ENCODE peak calls at places on chromosomes 1 and 21, in nine cellular contexts. One of them, this sample, is unnamed.
A peak's percentile ranks its signal among the peaks of the same experiment; 100 is the strongest.

GRCh38 chr1:44035726-44036408 is 4.6 kb upstream of the SLC6A9 start:
- DNase-seq in GM12865: no peak
- DNase-seq in mesendoderm: peak; percentile 74
- DNase-seq in activated CD8-positive, alpha-beta memory T cell treated with anti-CD3 and anti-CD28 coated beads, Interleukin-2, amount 50 U/mL, for 48 hours: no peak
- DNase-seq in T-helper 1 cell: no peak
- DNase-seq in GM03348: peak; percentile 35
- DNase-seq in mammary epithelial cell: no peak
- DNase-seq in SW480: no peak
- DNase-seq in NAMALWA: peak; percentile 29
- DNase-seq in this sample: no peak

GRCh38 chr1:56151402-56151801 is 428.0 kb downstream of the PLPP3 start:
- DNase-seq in GM12865: no peak
- DNase-seq in mesendoderm: no peak
- DNase-seq in activated CD8-positive, alpha-beta memory T cell treated with anti-CD3 and anti-CD28 coated beads, Interleukin-2, amount 50 U/mL, for 48 hours: no peak
- DNase-seq in T-helper 1 cell: no peak
- DNase-seq in GM03348: no peak
- DNase-seq in mammary epithelial cell: no peak
- DNase-seq in SW480: no peak
- DNase-seq in NAMALWA: no peak
- DNase-seq in this sample: no peak

GRCh38 chr1:33055210-33055991 is 18.7 kb upstream of the AK2 start:
- DNase-seq in GM12865: peak; percentile 82
- DNase-seq in mesendoderm: peak; percentile 94
- DNase-seq in activated CD8-positive, alpha-beta memory T cell treated with anti-CD3 and anti-CD28 coated beads, Interleukin-2, amount 50 U/mL, for 48 hours: peak; percentile 60
- DNase-seq in T-helper 1 cell: no peak
- DNase-seq in GM03348: peak; percentile 85
- DNase-seq in mammary epithelial cell: peak; percentile 64
- DNase-seq in SW480: peak; percentile 89
- DNase-seq in NAMALWA: peak; percentile 72
- DNase-seq in this sample: peak; percentile 67

GRCh38 chr21:45405271-45405818 is 380 bp downstream of the COL18A1 start:
- DNase-seq in GM12865: no peak
- DNase-seq in mesendoderm: no peak
- DNase-seq in activated CD8-positive, alpha-beta memory T cell treated with anti-CD3 and anti-CD28 coated beads, Interleukin-2, amount 50 U/mL, for 48 hours: no peak
- DNase-seq in T-helper 1 cell: no peak
- DNase-seq in GM03348: peak; percentile 87
- DNase-seq in mammary epithelial cell: no peak
- DNase-seq in SW480: peak; percentile 23
- DNase-seq in NAMALWA: no peak
- DNase-seq in this sample: peak; percentile 79

GRCh38 chr1:63662056-63662836 is 69.0 kb downstream of the PGM1 start:
- DNase-seq in GM12865: no peak
- DNase-seq in mesendoderm: peak; percentile 16
- DNase-seq in activated CD8-positive, alpha-beta memory T cell treated with anti-CD3 and anti-CD28 coated beads, Interleukin-2, amount 50 U/mL, for 48 hours: no peak
- DNase-seq in T-helper 1 cell: no peak
- DNase-seq in GM03348: peak; percentile 90
- DNase-seq in mammary epithelial cell: peak; percentile 95
- DNase-seq in SW480: peak; percentile 84
- DNase-seq in NAMALWA: no peak
- DNase-seq in this sample: no peak

GRCh38 chr1:234670936-234671628 is 61.1 kb upstream of the IRF2BP2 start:
- DNase-seq in GM12865: peak; percentile 44
- DNase-seq in mesendoderm: no peak
- DNase-seq in activated CD8-positive, alpha-beta memory T cell treated with anti-CD3 and anti-CD28 coated beads, Interleukin-2, amount 50 U/mL, for 48 hours: no peak
- DNase-seq in T-helper 1 cell: no peak
- DNase-seq in GM03348: no peak
- DNase-seq in mammary epithelial cell: no peak
- DNase-seq in SW480: no peak
- DNase-seq in NAMALWA: no peak
- DNase-seq in this sample: no peak

GRCh38 chr1:164977561-164977960 is 379.0 kb downstream of the LMX1A start:
- DNase-seq in GM12865: no peak
- DNase-seq in mesendoderm: no peak
- DNase-seq in activated CD8-positive, alpha-beta memory T cell treated with anti-CD3 and anti-CD28 coated beads, Interleukin-2, amount 50 U/mL, for 48 hours: no peak
- DNase-seq in T-helper 1 cell: no peak
- DNase-seq in GM03348: no peak
- DNase-seq in mammary epithelial cell: no peak
- DNase-seq in SW480: no peak
- DNase-seq in NAMALWA: no peak
- DNase-seq in this sample: no peak

GRCh38 chr21:44618909-44619308 is 7.0 kb downstream of the KRTAP10-8 start:
- DNase-seq in GM12865: no peak
- DNase-seq in mesendoderm: no peak
- DNase-seq in activated CD8-positive, alpha-beta memory T cell treated with anti-CD3 and anti-CD28 coated beads, Interleukin-2, amount 50 U/mL, for 48 hours: peak; percentile 64
- DNase-seq in T-helper 1 cell: peak; percentile 45
- DNase-seq in GM03348: no peak
- DNase-seq in mammary epithelial cell: no peak
- DNase-seq in SW480: no peak
- DNase-seq in NAMALWA: no peak
- DNase-seq in this sample: no peak

GRCh38 chr1:236142358-236143103 is at the start of gene GPR137B:
- DNase-seq in GM12865: peak; percentile 72
- DNase-seq in mesendoderm: peak; percentile 47
- DNase-seq in activated CD8-positive, alpha-beta memory T cell treated with anti-CD3 and anti-CD28 coated beads, Interleukin-2, amount 50 U/mL, for 48 hours: peak; percentile 78
- DNase-seq in T-helper 1 cell: peak; percentile 36
- DNase-seq in GM03348: peak; percentile 89
- DNase-seq in mammary epithelial cell: peak; percentile 43
- DNase-seq in SW480: peak; percentile 60
- DNase-seq in NAMALWA: peak; percentile 73
- DNase-seq in this sample: peak; percentile 78

GRCh38 chr1:152640351-152640750 is 17.4 kb upstream of the LCE3A start:
- DNase-seq in GM12865: no peak
- DNase-seq in mesendoderm: no peak
- DNase-seq in activated CD8-positive, alpha-beta memory T cell treated with anti-CD3 and anti-CD28 coated beads, Interleukin-2, amount 50 U/mL, for 48 hours: no peak
- DNase-seq in T-helper 1 cell: no peak
- DNase-seq in GM03348: no peak
- DNase-seq in mammary epithelial cell: no peak
- DNase-seq in SW480: no peak
- DNase-seq in NAMALWA: no peak
- DNase-seq in this sample: no peak

GRCh38 chr1:12593621-12594066 is 24.4 kb downstream of the DHRS3 start:
- DNase-seq in GM12865: no peak
- DNase-seq in mesendoderm: no peak
- DNase-seq in activated CD8-positive, alpha-beta memory T cell treated with anti-CD3 and anti-CD28 coated beads, Interleukin-2, amount 50 U/mL, for 48 hours: no peak
- DNase-seq in T-helper 1 cell: no peak
- DNase-seq in GM03348: peak; percentile 77
- DNase-seq in mammary epithelial cell: peak; percentile 70
- DNase-seq in SW480: no peak
- DNase-seq in NAMALWA: no peak
- DNase-seq in this sample: no peak

GRCh38 chr1:232462200-232462599 is 167.7 kb downstream of the SIPA1L2 start:
- DNase-seq in GM12865: no peak
- DNase-seq in mesendoderm: peak; percentile 50
- DNase-seq in activated CD8-positive, alpha-beta memory T cell treated with anti-CD3 and anti-CD28 coated beads, Interleukin-2, amount 50 U/mL, for 48 hours: no peak
- DNase-seq in T-helper 1 cell: no peak
- DNase-seq in GM03348: no peak
- DNase-seq in mammary epithelial cell: peak; percentile 81
- DNase-seq in SW480: no peak
- DNase-seq in NAMALWA: no peak
- DNase-seq in this sample: no peak

GRCh38 chr1:67355745-67356424 is 48.2 kb downstream of the IL12RB2 start:
- DNase-seq in GM12865: no peak
- DNase-seq in mesendoderm: no peak
- DNase-seq in activated CD8-positive, alpha-beta memory T cell treated with anti-CD3 and anti-CD28 coated beads, Interleukin-2, amount 50 U/mL, for 48 hours: no peak
- DNase-seq in T-helper 1 cell: no peak
- DNase-seq in GM03348: peak; percentile 77
- DNase-seq in mammary epithelial cell: peak; percentile 94
- DNase-seq in SW480: no peak
- DNase-seq in NAMALWA: no peak
- DNase-seq in this sample: no peak

GRCh38 chr1:190608282-190608681 is 130.6 kb upstream of the BRINP3 start:
- DNase-seq in GM12865: no peak
- DNase-seq in mesendoderm: no peak
- DNase-seq in activated CD8-positive, alpha-beta memory T cell treated with anti-CD3 and anti-CD28 coated beads, Interleukin-2, amount 50 U/mL, for 48 hours: no peak
- DNase-seq in T-helper 1 cell: no peak
- DNase-seq in GM03348: no peak
- DNase-seq in mammary epithelial cell: no peak
- DNase-seq in SW480: no peak
- DNase-seq in NAMALWA: no peak
- DNase-seq in this sample: no peak

GRCh38 chr21:43679951-43680350 is 20.6 kb downstream of the RRP1B start:
- DNase-seq in GM12865: no peak
- DNase-seq in mesendoderm: no peak
- DNase-seq in activated CD8-positive, alpha-beta memory T cell treated with anti-CD3 and anti-CD28 coated beads, Interleukin-2, amount 50 U/mL, for 48 hours: no peak
- DNase-seq in T-helper 1 cell: no peak
- DNase-seq in GM03348: no peak
- DNase-seq in mammary epithelial cell: no peak
- DNase-seq in SW480: no peak
- DNase-seq in NAMALWA: no peak
- DNase-seq in this sample: peak; percentile 14

GRCh38 chr1:171122903-171123302 is 32.2 kb downstream of the FMO3 start:
- DNase-seq in GM12865: no peak
- DNase-seq in mesendoderm: no peak
- DNase-seq in activated CD8-positive, alpha-beta memory T cell treated with anti-CD3 and anti-CD28 coated beads, Interleukin-2, amount 50 U/mL, for 48 hours: no peak
- DNase-seq in T-helper 1 cell: no peak
- DNase-seq in GM03348: no peak
- DNase-seq in mammary epithelial cell: no peak
- DNase-seq in SW480: no peak
- DNase-seq in NAMALWA: no peak
- DNase-seq in this sample: no peak

GRCh38 chr1:171610385-171610784 is 11.7 kb upstream of the MYOCOS start:
- DNase-seq in GM12865: peak; percentile 33
- DNase-seq in mesendoderm: no peak
- DNase-seq in activated CD8-positive, alpha-beta memory T cell treated with anti-CD3 and anti-CD28 coated beads, Interleukin-2, amount 50 U/mL, for 48 hours: no peak
- DNase-seq in T-helper 1 cell: no peak
- DNase-seq in GM03348: peak; percentile 19
- DNase-seq in mammary epithelial cell: peak; percentile 24
- DNase-seq in SW480: no peak
- DNase-seq in NAMALWA: no peak
- DNase-seq in this sample: no peak

GRCh38 chr1:209890606-209891330 is 47.2 kb upstream of the SYT14 start:
- DNase-seq in GM12865: no peak
- DNase-seq in mesendoderm: no peak
- DNase-seq in activated CD8-positive, alpha-beta memory T cell treated with anti-CD3 and anti-CD28 coated beads, Interleukin-2, amount 50 U/mL, for 48 hours: no peak
- DNase-seq in T-helper 1 cell: no peak
- DNase-seq in GM03348: peak; percentile 7
- DNase-seq in mammary epithelial cell: peak; percentile 80
- DNase-seq in SW480: no peak
- DNase-seq in NAMALWA: no peak
- DNase-seq in this sample: no peak

GRCh38 chr1:101150266-101150665 is 86.6 kb upstream of the S1PR1 start:
- DNase-seq in GM12865: no peak
- DNase-seq in mesendoderm: no peak
- DNase-seq in activated CD8-positive, alpha-beta memory T cell treated with anti-CD3 and anti-CD28 coated beads, Interleukin-2, amount 50 U/mL, for 48 hours: no peak
- DNase-seq in T-helper 1 cell: no peak
- DNase-seq in GM03348: no peak
- DNase-seq in mammary epithelial cell: no peak
- DNase-seq in SW480: no peak
- DNase-seq in NAMALWA: no peak
- DNase-seq in this sample: no peak

GRCh38 chr21:38306407-38306806 is 49.6 kb downstream of the KCNJ15 start:
- DNase-seq in GM12865: no peak
- DNase-seq in mesendoderm: no peak
- DNase-seq in activated CD8-positive, alpha-beta memory T cell treated with anti-CD3 and anti-CD28 coated beads, Interleukin-2, amount 50 U/mL, for 48 hours: no peak
- DNase-seq in T-helper 1 cell: no peak
- DNase-seq in GM03348: peak; percentile 29
- DNase-seq in mammary epithelial cell: peak; percentile 61
- DNase-seq in SW480: peak; percentile 18
- DNase-seq in NAMALWA: peak; percentile 4
- DNase-seq in this sample: no peak

GRCh38 chr1:107952989-107953388 is 12.0 kb downstream of the VAV3 start:
- DNase-seq in GM12865: peak; percentile 34
- DNase-seq in mesendoderm: peak; percentile 24
- DNase-seq in activated CD8-positive, alpha-beta memory T cell treated with anti-CD3 and anti-CD28 coated beads, Interleukin-2, amount 50 U/mL, for 48 hours: no peak
- DNase-seq in T-helper 1 cell: no peak
- DNase-seq in GM03348: no peak
- DNase-seq in mammary epithelial cell: no peak
- DNase-seq in SW480: no peak
- DNase-seq in NAMALWA: no peak
- DNase-seq in this sample: no peak

GRCh38 chr1:54653036-54653435 is 11.4 kb downstream of the MROH7 start:
- DNase-seq in GM12865: no peak
- DNase-seq in mesendoderm: no peak
- DNase-seq in activated CD8-positive, alpha-beta memory T cell treated with anti-CD3 and anti-CD28 coated beads, Interleukin-2, amount 50 U/mL, for 48 hours: no peak
- DNase-seq in T-helper 1 cell: no peak
- DNase-seq in GM03348: peak; percentile 40
- DNase-seq in mammary epithelial cell: no peak
- DNase-seq in SW480: no peak
- DNase-seq in NAMALWA: no peak
- DNase-seq in this sample: no peak

GRCh38 chr21:24225432-24225831 is 1381.8 kb downstream of the MRPL39 start:
- DNase-seq in GM12865: no peak
- DNase-seq in mesendoderm: no peak
- DNase-seq in activated CD8-positive, alpha-beta memory T cell treated with anti-CD3 and anti-CD28 coated beads, Interleukin-2, amount 50 U/mL, for 48 hours: no peak
- DNase-seq in T-helper 1 cell: no peak
- DNase-seq in GM03348: no peak
- DNase-seq in mammary epithelial cell: no peak
- DNase-seq in SW480: peak; percentile 70
- DNase-seq in NAMALWA: no peak
- DNase-seq in this sample: no peak

GRCh38 chr1:226863446-226863845 is 7.0 kb upstream of the PSEN2 start:
- DNase-seq in GM12865: no peak
- DNase-seq in mesendoderm: peak; percentile 49
- DNase-seq in activated CD8-positive, alpha-beta memory T cell treated with anti-CD3 and anti-CD28 coated beads, Interleukin-2, amount 50 U/mL, for 48 hours: no peak
- DNase-seq in T-helper 1 cell: no peak
- DNase-seq in GM03348: peak; percentile 63
- DNase-seq in mammary epithelial cell: peak; percentile 76
- DNase-seq in SW480: peak; percentile 83
- DNase-seq in NAMALWA: no peak
- DNase-seq in this sample: no peak

GRCh38 chr1:226656201-226656600 is 82.9 kb downstream of the ITPKB start:
- DNase-seq in GM12865: no peak
- DNase-seq in mesendoderm: peak; percentile 57
- DNase-seq in activated CD8-positive, alpha-beta memory T cell treated with anti-CD3 and anti-CD28 coated beads, Interleukin-2, amount 50 U/mL, for 48 hours: no peak
- DNase-seq in T-helper 1 cell: no peak
- DNase-seq in GM03348: no peak
- DNase-seq in mammary epithelial cell: no peak
- DNase-seq in SW480: no peak
- DNase-seq in NAMALWA: peak; percentile 50
- DNase-seq in this sample: no peak

This sample was measured in sciatic nerve.